ENCODE peak calls at places on chromosomes 5 and 9, in five cellular contexts. J, V, Z, I and Y are unnamed samples.

GRCh38 chr5:76716456-76717157 is 681 bp downstream of the F2R start:
- DNase-seq in I (no peak), Z (peak), V (no peak), J (no peak), Y (no peak)

GRCh38 chr5:172715421-172715780 is 55.6 kb downstream of the DUSP1 start:
- DNase-seq in I (no peak), V (no peak), J (no peak), Z (peak), Y (no peak)

GRCh38 chr5:8601831-8602354 is 732.9 kb downstream of the MTRR start:
- DNase-seq in J (no peak), Z (peak), I (no peak), V (peak), Y (no peak)

GRCh38 chr5:127254729-127255284 is 35.8 kb upstream of the MEGF10 start:
- DNase-seq in Z (peak), V (peak), J (no peak), I (no peak), Y (no peak)

GRCh38 chr5:127963233-127963632 is 120.3 kb upstream of the SLC12A2 start:
- DNase-seq in J (no peak), V (no peak), Z (no peak), I (no peak), Y (no peak)

GRCh38 chr9:120655005-120655622 is 59.2 kb downstream of the MEGF9 start:
- DNase-seq in J (no peak), V (peak), I (no peak), Z (peak), Y (no peak)

GRCh38 chr9:3285365-3286161 is 240.2 kb downstream of the RFX3 start:
- DNase-seq in I (no peak), Z (no peak), J (no peak), V (no peak), Y (no peak)

GRCh38 chr5:19322716-19323485 is 665.1 kb downstream of the CDH18 start:
- DNase-seq in Z (no peak), I (no peak), V (peak), J (no peak), Y (no peak)

GRCh38 chr5:126031989-126032716 is 391.1 kb upstream of the GRAMD2B start:
- DNase-seq in J (no peak), I (no peak), Z (peak), V (peak), Y (no peak)

GRCh38 chr9:84111726-84112125 is 131.1 kb downstream of the RMI1 start:
- DNase-seq in Z (no peak), V (peak), I (no peak), J (no peak), Y (no peak)

GRCh38 chr9:89617978-89618377 is 13.2 kb downstream of the GADD45G start:
- DNase-seq in Z (no peak), J (no peak), I (no peak), V (no peak), Y (no peak)

GRCh38 chr5:159331099-159331973 is 1.0 kb upstream of the IL12B start:
- DNase-seq in V (peak), Z (no peak), I (peak), J (peak), Y (peak)

GRCh38 chr9:135130266-135130976 is 43.0 kb downstream of the OLFM1 start:
- DNase-seq in J (no peak), I (no peak), V (no peak), Z (no peak), Y (peak)

GRCh38 chr5:135457424-135458071 is 5.4 kb upstream of the TIFAB start:
- DNase-seq in Z (peak), J (peak), V (peak), I (peak), Y (peak)

GRCh38 chr9:33921967-33922895 is 105.3 kb downstream of the UBE2R2 start:
- DNase-seq in I (no peak), V (peak), J (no peak), Z (peak), Y (peak)

GRCh38 chr9:134307223-134307600 is 19.0 kb upstream of the RXRA start:
- DNase-seq in V (no peak), I (peak), J (no peak), Z (no peak), Y (no peak)

GRCh38 chr9:108580021-108580439 is 275.8 kb downstream of the ACTL7B start:
- DNase-seq in Z (no peak), I (no peak), J (no peak), V (peak), Y (no peak)

GRCh38 chr9:126397056-126397455 is 70.4 kb downstream of the MVB12B start:
- DNase-seq in Z (no peak), J (peak), V (no peak), I (no peak), Y (peak)

GRCh38 chr9:37517977-37518376 is 32.2 kb downstream of the POLR1E start:
- DNase-seq in J (no peak), V (no peak), Z (no peak), I (no peak), Y (no peak)

GRCh38 chr5:139646912-139647391 is 1.2 kb upstream of the CXXC5 start:
- DNase-seq in Z (no peak), V (no peak), J (no peak), I (peak), Y (no peak)

GRCh38 chr9:88804289-88804596 is 187.0 kb upstream of the S1PR3 start:
- DNase-seq in J (no peak), V (peak), I (no peak), Z (no peak), Y (no peak)

GRCh38 chr9:114771901-114772300 is 33.9 kb downstream of the TNFSF15 start:
- DNase-seq in Z (no peak), J (no peak), I (no peak), V (peak), Y (no peak)

GRCh38 chr5:77935516-77936364 is 159.6 kb upstream of the TBCA start:
- DNase-seq in Z (no peak), J (no peak), I (no peak), V (no peak), Y (no peak)

GRCh38 chr9:33799928-33800689 is 4.7 kb downstream of the PRSS3 start:
- DNase-seq in V (no peak), I (no peak), J (no peak), Z (no peak), Y (no peak)

GRCh38 chr9:90789862-90790261 is 11.8 kb upstream of the SYK start:
- DNase-seq in Z (no peak), V (no peak), J (no peak), I (no peak), Y (no peak)

GRCh38 chr5:36641416-36641815 is 35.0 kb downstream of the SLC1A3 start:
- DNase-seq in Z (peak), V (no peak), I (no peak), J (no peak), Y (no peak)

GRCh38 chr5:93145767-93146166 is 435.3 kb downstream of the NR2F1-AS1 start:
- DNase-seq in Z (peak), I (no peak), J (no peak), V (peak), Y (no peak)

GRCh38 chr9:94799578-94800264 is 73.2 kb downstream of the AOPEP start:
- DNase-seq in V (peak), Z (peak), I (no peak), J (no peak), Y (no peak)

GRCh38 chr5:129906177-129906887 is 2.1 kb downstream of the CHSY3 start:
- DNase-seq in V (no peak), Z (peak), J (no peak), I (no peak), Y (no peak)

GRCh38 chr9:69951411-69951810 is 92.2 kb upstream of the MAMDC2 start:
- DNase-seq in Z (peak), V (peak), J (no peak), I (no peak), Y (no peak)

GRCh38 chr9:3277200-3277599 is 248.6 kb downstream of the RFX3 start:
- DNase-seq in J (no peak), V (no peak), I (no peak), Z (no peak), Y (no peak)

GRCh38 chr5:145903862-145904261 is 31.0 kb upstream of the GRXCR2 start:
- DNase-seq in Z (no peak), V (peak), I (no peak), J (no peak), Y (no peak)

GRCh38 chr5:74290634-74291033 is 349.9 kb downstream of the ENC1 start:
- DNase-seq in Z (no peak), J (no peak), V (no peak), I (no peak), Y (no peak)

GRCh38 chr5:10400834-10401233 is 40.8 kb upstream of the ROPN1L start:
- DNase-seq in V (no peak), Z (no peak), J (no peak), I (no peak), Y (no peak)

GRCh38 chr5:154858972-154859950 is 834 bp downstream of the CNOT8 start:
- DNase-seq in J (no peak), V (peak), Z (no peak), I (no peak), Y (peak)

DNA sequence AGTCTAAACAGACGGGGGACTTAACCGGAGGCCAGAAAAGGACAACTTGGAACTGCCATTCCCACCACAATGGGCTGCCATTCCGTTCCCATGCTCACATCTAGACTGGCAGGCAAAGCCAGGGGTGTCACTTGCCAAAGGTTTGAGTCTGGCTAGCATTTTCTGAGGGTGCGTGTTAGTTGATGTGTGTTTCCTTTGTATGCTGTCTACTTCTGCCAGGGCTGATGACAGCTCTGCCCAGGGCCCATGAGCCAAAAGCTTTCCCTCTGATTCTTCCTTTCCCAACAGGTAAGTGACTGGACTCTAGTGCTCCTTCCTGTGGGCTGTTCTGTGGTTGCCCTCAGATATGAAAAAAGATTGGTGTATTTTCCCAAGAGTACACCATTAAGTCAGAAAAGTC is 68.0 kb downstream of the ZNF608 start:
- DNase-seq in Z (no peak), I (no peak), V (no peak), J (no peak), Y (no peak)
- H3K4me3 ChIP-seq in Z (no peak), I (no peak), V (no peak), J (no peak), Y (no peak)

DNA sequence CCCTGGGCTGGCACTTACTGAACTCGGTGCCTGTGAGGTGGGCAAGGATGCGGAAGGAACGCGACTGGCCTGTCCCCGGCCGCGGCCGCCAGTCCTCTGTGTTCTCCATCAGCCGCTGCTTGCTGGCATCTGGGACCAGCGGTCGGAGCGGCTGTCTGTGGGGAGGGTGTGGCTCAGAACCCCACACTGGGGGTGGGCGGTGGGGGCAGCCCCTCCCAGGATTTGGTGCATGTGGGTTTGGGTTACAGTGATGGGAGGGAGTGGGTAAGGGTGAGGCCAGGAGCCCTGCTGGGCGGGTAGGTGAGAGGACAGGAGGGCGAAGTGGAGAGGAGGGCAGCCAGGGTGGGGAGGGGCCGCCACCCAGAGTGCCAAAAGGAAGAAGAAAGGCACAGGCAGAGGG is 6.4 kb downstream of the PDLIM7 start:
- DNase-seq in Z (no peak), I (no peak), V (no peak), J (no peak), Y (no peak)
- H3K27ac ChIP-seq in Z (peak), I (no peak), V (no peak), J (no peak), Y (no peak)

GRCh38 chr9:127776919-127777280 is 1.6 kb downstream of the SH2D3C start:
- DNase-seq in I (no peak), J (no peak), V (no peak), Z (no peak), Y (no peak)
- H3K4me3 ChIP-seq in I (peak), J (peak), V (no peak), Z (no peak), Y (peak)

GRCh38 chr5:31711935-31712592 is 73.1 kb downstream of the PDZD2 start:
- DNase-seq in J (no peak), V (no peak), Z (no peak), I (no peak), Y (no peak)
- H3K27ac ChIP-seq in J (no peak), V (no peak), Z (no peak), I (no peak), Y (no peak)

GRCh38 chr9:86994231-86994630 is 46.9 kb upstream of the GAS1 start:
- DNase-seq in V (no peak), J (no peak), Z (no peak), I (no peak), Y (no peak)
- H3K4me3 ChIP-seq in V (no peak), J (no peak), Z (no peak), I (no peak), Y (no peak)